ENCODE peak calls at places on chromosomes 11 and 22, in ten cellular contexts. One of them, this sample, is unnamed.

GRCh38 chr11:97610000-97610399 is 1220.2 kb downstream of the JRKL start:
- DNase-seq in uterus: no peak
- DNase-seq in endothelial cell of umbilical vein: no peak
- DNase-seq in lung: no peak
- DNase-seq in fibroblast of lung: peak; percentile 22
- DNase-seq in K562: peak; percentile 3
- DNase-seq in Panc1: no peak
- DNase-seq in GM23338: peak; percentile 51
- DNase-seq in ovary: no peak
- DNase-seq in heart right ventricle: no peak
- DNase-seq in this sample: no peak

GRCh38 chr11:68016161-68016903 is 6.2 kb downstream of the ALDH3B1 start:
- DNase-seq in ovary: no peak
- DNase-seq in uterus: no peak
- DNase-seq in GM23338: no peak
- DNase-seq in Panc1: no peak
- DNase-seq in heart right ventricle: no peak
- DNase-seq in lung: no peak
- DNase-seq in endothelial cell of umbilical vein: no peak
- DNase-seq in K562: no peak
- DNase-seq in fibroblast of lung: no peak
- DNase-seq in this sample: no peak

GRCh38 chr11:126968915-126969314 is 31.7 kb downstream of the KIRREL3 start:
- DNase-seq in fibroblast of lung: no peak
- DNase-seq in ovary: no peak
- DNase-seq in lung: no peak
- DNase-seq in K562: peak; percentile 7
- DNase-seq in endothelial cell of umbilical vein: no peak
- DNase-seq in GM23338: peak; percentile 89
- DNase-seq in Panc1: no peak
- DNase-seq in heart right ventricle: no peak
- DNase-seq in uterus: no peak
- DNase-seq in this sample: no peak

GRCh38 chr11:57251491-57252104 is 14.5 kb upstream of the APLNR start:
- DNase-seq in K562: peak; percentile 67
- DNase-seq in heart right ventricle: peak; percentile 32
- DNase-seq in fibroblast of lung: peak; percentile 39
- DNase-seq in Panc1: no peak
- DNase-seq in endothelial cell of umbilical vein: peak; percentile 55
- DNase-seq in ovary: peak; percentile 33
- DNase-seq in lung: no peak
- DNase-seq in uterus: no peak
- DNase-seq in GM23338: no peak
- DNase-seq in this sample: peak; percentile 40

GRCh38 chr22:47371263-47372090 is 609.0 kb downstream of the TBC1D22A start:
- DNase-seq in ovary: peak; percentile 9
- DNase-seq in GM23338: no peak
- DNase-seq in heart right ventricle: no peak
- DNase-seq in lung: no peak
- DNase-seq in Panc1: no peak
- DNase-seq in endothelial cell of umbilical vein: no peak
- DNase-seq in fibroblast of lung: no peak
- DNase-seq in K562: no peak
- DNase-seq in uterus: peak; percentile 6
- DNase-seq in this sample: no peak

GRCh38 chr11:126991596-126991995 is 9.0 kb downstream of the KIRREL3 start:
- DNase-seq in GM23338: no peak
- DNase-seq in K562: no peak
- DNase-seq in uterus: no peak
- DNase-seq in fibroblast of lung: no peak
- DNase-seq in lung: no peak
- DNase-seq in endothelial cell of umbilical vein: no peak
- DNase-seq in ovary: no peak
- DNase-seq in heart right ventricle: no peak
- DNase-seq in Panc1: no peak
- DNase-seq in this sample: no peak

GRCh38 chr11:10885703-10886363 is 28.0 kb upstream of the ZBED5 start:
- DNase-seq in heart right ventricle: no peak
- DNase-seq in Panc1: no peak
- DNase-seq in lung: no peak
- DNase-seq in GM23338: no peak
- DNase-seq in uterus: no peak
- DNase-seq in K562: no peak
- DNase-seq in endothelial cell of umbilical vein: no peak
- DNase-seq in fibroblast of lung: peak; percentile 91
- DNase-seq in ovary: no peak
- DNase-seq in this sample: peak; percentile 54

GRCh38 chr11:24779791-24780190 is 282.9 kb downstream of the LUZP2 start:
- DNase-seq in ovary: no peak
- DNase-seq in uterus: no peak
- DNase-seq in endothelial cell of umbilical vein: peak; percentile 14
- DNase-seq in heart right ventricle: no peak
- DNase-seq in fibroblast of lung: peak; percentile 31
- DNase-seq in lung: no peak
- DNase-seq in Panc1: no peak
- DNase-seq in GM23338: peak; percentile 57
- DNase-seq in K562: no peak
- DNase-seq in this sample: no peak

GRCh38 chr22:20606041-20606783 is 98.8 kb downstream of the MED15 start:
- DNase-seq in heart right ventricle: peak; percentile 50
- DNase-seq in GM23338: peak; percentile 97
- DNase-seq in Panc1: peak; percentile 30
- DNase-seq in K562: peak; percentile 92
- DNase-seq in ovary: no peak
- DNase-seq in fibroblast of lung: peak; percentile 57
- DNase-seq in lung: peak; percentile 84
- DNase-seq in endothelial cell of umbilical vein: peak; percentile 49
- DNase-seq in uterus: no peak
- DNase-seq in this sample: peak; percentile 40

GRCh38 chr22:32932176-32932575 is 126.0 kb downstream of the SYN3 start:
- DNase-seq in Panc1: no peak
- DNase-seq in ovary: no peak
- DNase-seq in K562: no peak
- DNase-seq in endothelial cell of umbilical vein: no peak
- DNase-seq in fibroblast of lung: peak; percentile 51
- DNase-seq in lung: no peak
- DNase-seq in uterus: no peak
- DNase-seq in GM23338: no peak
- DNase-seq in heart right ventricle: no peak
- DNase-seq in this sample: no peak

GRCh38 chr22:46501701-46502100 is 35.7 kb downstream of the CELSR1 start:
- DNase-seq in heart right ventricle: no peak
- DNase-seq in lung: no peak
- DNase-seq in endothelial cell of umbilical vein: peak; percentile 77
- DNase-seq in GM23338: no peak
- DNase-seq in uterus: no peak
- DNase-seq in ovary: no peak
- DNase-seq in K562: no peak
- DNase-seq in Panc1: no peak
- DNase-seq in fibroblast of lung: peak; percentile 9
- DNase-seq in this sample: peak; percentile 59

GRCh38 chr22:48784701-48785503 is 1042.8 kb downstream of the BRD1 start:
- DNase-seq in lung: peak; percentile 20
- DNase-seq in uterus: no peak
- DNase-seq in GM23338: no peak
- DNase-seq in K562: no peak
- DNase-seq in Panc1: no peak
- DNase-seq in ovary: no peak
- DNase-seq in fibroblast of lung: no peak
- DNase-seq in heart right ventricle: no peak
- DNase-seq in endothelial cell of umbilical vein: no peak
- DNase-seq in this sample: no peak

GRCh38 chr11:7893792-7894191 is 37.3 kb downstream of the OR10A6 start:
- DNase-seq in lung: peak; percentile 47
- DNase-seq in heart right ventricle: no peak
- DNase-seq in Panc1: no peak
- DNase-seq in K562: no peak
- DNase-seq in fibroblast of lung: no peak
- DNase-seq in ovary: no peak
- DNase-seq in GM23338: no peak
- DNase-seq in uterus: no peak
- DNase-seq in endothelial cell of umbilical vein: no peak
- DNase-seq in this sample: no peak

DNA sequence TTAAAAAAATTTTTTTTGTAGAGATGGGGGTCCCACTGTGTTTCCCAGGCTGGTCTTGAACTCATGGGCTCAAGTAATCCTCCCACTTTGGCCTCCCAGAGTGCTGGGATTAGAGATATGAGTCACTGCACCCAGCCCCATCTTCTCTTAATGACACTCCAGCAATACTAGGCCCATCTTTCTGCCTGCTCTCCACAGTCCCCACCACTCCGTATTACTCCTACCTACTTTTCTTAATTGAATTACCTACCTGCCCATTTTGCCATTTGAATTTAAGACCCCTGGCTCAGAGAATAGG is 2.0 kb upstream of the STIM1 start:
- DNase-seq in uterus: no peak
- DNase-seq in heart right ventricle: no peak
- DNase-seq in endothelial cell of umbilical vein: no peak
- DNase-seq in Panc1: no peak
- DNase-seq in ovary: no peak
- DNase-seq in K562: no peak
- DNase-seq in fibroblast of lung: no peak
- DNase-seq in GM23338: no peak
- DNase-seq in lung: no peak
- DNase-seq in this sample: no peak
- H3K4me3 ChIP-seq in uterus: no peak overlapping the region
- H3K4me3 ChIP-seq in heart right ventricle: no peak overlapping the region
- H3K4me3 ChIP-seq in endothelial cell of umbilical vein: no peak overlapping the region
- H3K4me3 ChIP-seq in Panc1: no peak overlapping the region
- H3K4me3 ChIP-seq in ovary: no peak overlapping the region
- H3K4me3 ChIP-seq in K562: no peak overlapping the region
- H3K4me3 ChIP-seq in fibroblast of lung: no peak overlapping the region
- H3K4me3 ChIP-seq in GM23338: no peak overlapping the region
- H3K4me3 ChIP-seq in lung: no peak overlapping the region
- H3K4me3 ChIP-seq in this sample: no peak overlapping the region

GRCh38 chr11:44400431-44400830 is 90.5 kb upstream of the ALX4 start:
- DNase-seq in heart right ventricle: no peak
- DNase-seq in GM23338: no peak
- DNase-seq in fibroblast of lung: no peak
- DNase-seq in Panc1: no peak
- DNase-seq in ovary: no peak
- DNase-seq in K562: peak; percentile 56
- DNase-seq in uterus: no peak
- DNase-seq in lung: no peak
- DNase-seq in endothelial cell of umbilical vein: no peak
- DNase-seq in this sample: no peak
- H3K27me3 ChIP-seq in heart right ventricle: no peaks in the 10 kb centered on the region
- H3K27me3 ChIP-seq in GM23338: no peaks in the 10 kb centered on the region
- H3K27me3 ChIP-seq in fibroblast of lung: no peaks in the 10 kb centered on the region
- H3K27me3 ChIP-seq in Panc1: peaks cover 7% of the 10 kb centered on the region
- H3K27me3 ChIP-seq in ovary: no peaks in the 10 kb centered on the region
- H3K27me3 ChIP-seq in K562: peaks cover 14% of the 10 kb centered on the region
- H3K27me3 ChIP-seq in uterus: no peaks in the 10 kb centered on the region
- H3K27me3 ChIP-seq in lung: no peaks in the 10 kb centered on the region
- H3K27me3 ChIP-seq in endothelial cell of umbilical vein: no peaks in the 10 kb centered on the region
- H3K27me3 ChIP-seq in this sample: peaks cover 6% of the 10 kb centered on the region

GRCh38 chr22:26551568-26551967 is 38.4 kb downstream of the TPST2 start:
- DNase-seq in Panc1: no peak
- DNase-seq in ovary: no peak
- DNase-seq in endothelial cell of umbilical vein: no peak
- DNase-seq in fibroblast of lung: no peak
- DNase-seq in uterus: no peak
- DNase-seq in heart right ventricle: no peak
- DNase-seq in K562: no peak
- DNase-seq in lung: no peak
- DNase-seq in GM23338: no peak
- DNase-seq in this sample: no peak

GRCh38 chr22:26552466-26552865 is 37.5 kb downstream of the TPST2 start:
- DNase-seq in uterus: no peak
- DNase-seq in K562: no peak
- DNase-seq in fibroblast of lung: peak; percentile 35
- DNase-seq in GM23338: no peak
- DNase-seq in Panc1: no peak
- DNase-seq in ovary: no peak
- DNase-seq in endothelial cell of umbilical vein: no peak
- DNase-seq in lung: no peak
- DNase-seq in heart right ventricle: no peak
- DNase-seq in this sample: peak; percentile 62

GRCh38 chr22:26555478-26555877 is 34.5 kb downstream of the TPST2 start:
- DNase-seq in K562: no peak
- DNase-seq in heart right ventricle: peak; percentile 36
- DNase-seq in lung: no peak
- DNase-seq in endothelial cell of umbilical vein: no peak
- DNase-seq in ovary: no peak
- DNase-seq in Panc1: no peak
- DNase-seq in fibroblast of lung: no peak
- DNase-seq in GM23338: no peak
- DNase-seq in uterus: no peak
- DNase-seq in this sample: no peak

GRCh38 chr22:26554956-26555355 is 35.0 kb downstream of the TPST2 start:
- DNase-seq in fibroblast of lung: no peak
- DNase-seq in heart right ventricle: no peak
- DNase-seq in endothelial cell of umbilical vein: no peak
- DNase-seq in GM23338: peak; percentile 87
- DNase-seq in lung: no peak
- DNase-seq in ovary: no peak
- DNase-seq in Panc1: no peak
- DNase-seq in uterus: no peak
- DNase-seq in K562: no peak
- DNase-seq in this sample: no peak

GRCh38 chr22:26553056-26553752 is 36.7 kb downstream of the TPST2 start:
- DNase-seq in ovary: no peak
- DNase-seq in GM23338: no peak
- DNase-seq in Panc1: no peak
- DNase-seq in endothelial cell of umbilical vein: peak; percentile 72
- DNase-seq in fibroblast of lung: peak; percentile 80
- DNase-seq in lung: no peak
- DNase-seq in heart right ventricle: no peak
- DNase-seq in K562: no peak
- DNase-seq in uterus: no peak
- DNase-seq in this sample: peak; percentile 80
- H3K27ac ChIP-seq in ovary: no peak overlapping the region
- H3K27ac ChIP-seq in GM23338: peak overlapping the region; percentile 56
- H3K27ac ChIP-seq in Panc1: no peak overlapping the region
- H3K27ac ChIP-seq in endothelial cell of umbilical vein: peak overlapping the region; percentile 77
- H3K27ac ChIP-seq in fibroblast of lung: peak overlapping the region; percentile 90
- H3K27ac ChIP-seq in lung: no peak overlapping the region
- H3K27ac ChIP-seq in heart right ventricle: no peak overlapping the region
- H3K27ac ChIP-seq in K562: no peak overlapping the region
- H3K27ac ChIP-seq in uterus: no peak overlapping the region
- H3K27ac ChIP-seq in this sample: peak overlapping the region; percentile 93

DNA sequence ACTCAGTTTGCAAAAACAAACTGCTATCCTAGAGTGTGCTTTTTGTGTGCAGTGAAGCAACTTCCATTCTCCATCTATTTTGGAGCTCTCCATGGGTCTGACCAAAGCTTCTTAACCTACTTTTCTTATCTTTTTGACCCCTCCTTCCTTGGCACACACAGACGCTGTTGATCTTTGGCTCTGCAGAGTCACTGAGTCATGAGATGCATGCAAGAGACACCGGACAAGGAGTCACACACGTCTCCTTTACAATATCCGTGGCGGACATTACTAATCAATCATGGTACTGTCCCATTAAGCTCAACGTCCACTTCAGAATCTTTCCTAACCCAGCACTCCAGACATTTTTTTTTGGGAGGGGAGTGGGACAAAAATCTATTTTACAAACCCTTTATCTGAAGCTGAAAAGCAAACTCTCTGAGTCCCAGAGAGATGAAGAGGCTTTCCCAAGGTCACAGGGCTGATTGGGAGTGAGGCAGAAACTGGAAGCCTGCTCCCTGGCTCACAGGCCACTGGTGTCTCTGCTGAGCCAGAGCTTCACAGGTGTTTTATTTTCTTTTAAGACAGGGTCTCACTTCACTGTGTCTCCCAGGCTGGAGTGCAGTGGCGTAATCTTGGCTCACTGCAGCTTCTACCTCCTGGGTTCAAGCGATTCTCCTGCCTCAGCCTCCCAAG is 165.8 kb upstream of the SYT13 start:
- DNase-seq in uterus: no peak
- DNase-seq in fibroblast of lung: peak; percentile 44
- DNase-seq in GM23338: no peak
- DNase-seq in ovary: no peak
- DNase-seq in Panc1: no peak
- DNase-seq in heart right ventricle: no peak
- DNase-seq in lung: no peak
- DNase-seq in endothelial cell of umbilical vein: no peak
- DNase-seq in K562: no peak
- DNase-seq in this sample: peak; percentile 6
- H3K4me3 ChIP-seq in uterus: no peak overlapping the region
- H3K4me3 ChIP-seq in fibroblast of lung: no peak overlapping the region
- H3K4me3 ChIP-seq in GM23338: no peak overlapping the region
- H3K4me3 ChIP-seq in ovary: no peak overlapping the region
- H3K4me3 ChIP-seq in Panc1: no peak overlapping the region
- H3K4me3 ChIP-seq in heart right ventricle: no peak overlapping the region
- H3K4me3 ChIP-seq in lung: no peak overlapping the region
- H3K4me3 ChIP-seq in endothelial cell of umbilical vein: no peak overlapping the region
- H3K4me3 ChIP-seq in K562: no peak overlapping the region
- H3K4me3 ChIP-seq in this sample: no peak overlapping the region